ENCODE peak calls at places on chromosomes 1 and 21, in four cellular contexts. C is IMR-90, L is H1, A is GM12878. Q is an unnamed sample.

GRCh38 chr1:40270152-40270834 is 12.3 kb downstream of the ZMPSTE24 start:
- DNase-seq in C (peak), L (no peak), A (no peak), Q (no peak)

GRCh38 chr1:201022824-201023516 is 544 bp downstream of the KIF21B start:
- DNase-seq in C (no peak), L (no peak), A (no peak), Q (peak)

GRCh38 chr1:7296968-7297367 is 474.1 kb upstream of the VAMP3 start:
- DNase-seq in C (no peak), L (no peak), A (no peak), Q (no peak)

GRCh38 chr1:33182452-33182851 is 609 bp upstream of the TRIM62 start:
- DNase-seq in C (peak), L (no peak), A (no peak), Q (peak)

GRCh38 chr1:47229884-47230691 is 1.9 kb downstream of the TAL1 start:
- DNase-seq in C (no peak), L (no peak), A (no peak), Q (no peak)

GRCh38 chr1:46761740-46762139 is 37.1 kb upstream of the CYP4B1 start:
- DNase-seq in C (no peak), L (no peak), A (no peak), Q (no peak)

GRCh38 chr1:59669752-59670312 is 144.9 kb upstream of the HOOK1 start:
- DNase-seq in C (peak), L (peak), A (no peak), Q (no peak)

GRCh38 chr1:234669499-234669898 is 59.5 kb upstream of the IRF2BP2 start:
- DNase-seq in C (no peak), L (no peak), A (no peak), Q (no peak)

GRCh38 chr1:51236548-51237312 is 657 bp downstream of the RNF11 start:
- DNase-seq in C (peak), L (no peak), A (no peak), Q (peak)

GRCh38 chr1:28176492-28177470 is at the start of gene PTAFR:
- DNase-seq in C (no peak), L (no peak), A (no peak), Q (no peak)

GRCh38 chr1:174991473-174991872 is 8.3 kb upstream of the CACYBP start:
- DNase-seq in C (peak), L (no peak), A (no peak), Q (no peak)

GRCh38 chr1:228022571-228023293 is 15.9 kb downstream of the WNT3A start:
- DNase-seq in C (no peak), L (no peak), A (no peak), Q (no peak)

GRCh38 chr1:204080163-204080903 is 7.4 kb downstream of the SOX13 start:
- DNase-seq in C (peak), L (peak), A (no peak), Q (peak)

GRCh38 chr1:204409878-204410763 is 1.5 kb downstream of the PPP1R15B start:
- DNase-seq in C (no peak), L (no peak), A (no peak), Q (no peak)

GRCh38 chr1:91650764-91651163 is 150.1 kb downstream of the CDC7 start:
- DNase-seq in C (peak), L (no peak), A (no peak), Q (peak)

GRCh38 chr1:115404936-115405335 is 66.9 kb upstream of the NGF start:
- DNase-seq in C (no peak), L (no peak), A (no peak), Q (no peak)

GRCh38 chr1:153841463-153841994 is 66.3 kb downstream of the SLC27A3 start:
- DNase-seq in C (peak), L (no peak), A (no peak), Q (no peak)

GRCh38 chr1:101250219-101250618 is 13.4 kb downstream of the S1PR1 start:
- DNase-seq in C (no peak), L (no peak), A (no peak), Q (no peak)

GRCh38 chr1:101250656-101251272 is 13.9 kb downstream of the S1PR1 start:
- DNase-seq in C (peak), L (no peak), A (no peak), Q (no peak)

GRCh38 chr1:101251504-101251903 is 14.7 kb downstream of the S1PR1 start:
- DNase-seq in C (no peak), L (no peak), A (no peak), Q (no peak)

GRCh38 chr1:101257500-101258325 is 20.9 kb downstream of the S1PR1 start:
- DNase-seq in C (no peak), L (no peak), A (peak), Q (peak)

DNA sequence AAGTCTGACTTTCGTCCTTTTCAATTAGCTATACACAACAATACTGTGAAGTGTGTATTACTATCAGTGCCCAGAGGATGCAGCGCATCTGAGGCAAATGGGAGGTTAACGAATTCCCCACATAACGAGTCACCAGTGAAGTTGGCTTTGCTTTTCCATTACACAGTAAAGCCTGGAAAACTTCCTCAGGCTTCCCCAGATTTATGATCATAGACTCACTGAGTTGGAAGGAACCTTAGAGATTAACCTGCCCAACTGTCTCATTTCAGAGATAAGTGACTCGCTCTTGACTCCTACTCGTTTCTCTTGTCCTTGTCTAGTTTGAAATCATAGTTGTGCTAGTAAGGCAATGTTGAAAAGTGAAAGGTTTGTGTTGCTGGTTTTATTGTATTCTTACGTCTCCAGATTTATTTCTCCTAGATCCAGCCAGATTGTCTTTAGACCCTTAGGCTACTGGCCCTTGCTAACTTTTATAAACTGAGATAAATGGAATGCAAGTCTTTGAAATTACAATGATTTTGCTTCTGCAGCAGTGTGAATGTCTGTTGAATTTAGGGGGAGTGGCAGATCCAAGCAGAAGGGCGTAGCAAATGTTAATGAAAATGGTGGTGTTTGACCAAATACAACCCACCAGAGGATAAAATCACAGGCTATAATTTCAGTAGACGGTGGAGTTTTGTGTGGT is 17.3 kb downstream of the S1PR1 start:
- DNase-seq in C (peak), L (no peak), A (no peak), Q (peak)
- TF ChIP-seq CHD1 in C (no peak), L (no peak), A (no peak), Q (no peak)

GRCh38 chr1:55194851-55195250 is 20.3 kb downstream of the USP24 start:
- DNase-seq in C (no peak), L (no peak), A (no peak), Q (no peak)

GRCh38 chr1:55198044-55198443 is 17.1 kb downstream of the USP24 start:
- DNase-seq in C (no peak), L (no peak), A (no peak), Q (no peak)

GRCh38 chr1:55195523-55196233 is 19.5 kb downstream of the USP24 start:
- DNase-seq in C (peak), L (no peak), A (no peak), Q (no peak)

GRCh38 chr1:55196433-55197035 is 18.6 kb downstream of the USP24 start:
- DNase-seq in C (no peak), L (no peak), A (no peak), Q (no peak)

GRCh38 chr1:55197106-55197505 is 18.1 kb downstream of the USP24 start:
- DNase-seq in C (no peak), L (no peak), A (no peak), Q (peak)
- TF ChIP-seq CHD1 in C (no peak), L (no peak), A (no peak), Q (no peak)

GRCh38 chr1:221979461-221980032 is 237.7 kb upstream of the DUSP10 start:
- DNase-seq in C (no peak), L (no peak), A (no peak), Q (no peak)
- TF ChIP-seq CHD1 in C (no peak), L (no peak), A (no peak), Q (no peak)

GRCh38 chr1:247841796-247842195 is at the start of gene OR11L1:
- DNase-seq in C (no peak), L (no peak), A (no peak), Q (no peak)

GRCh38 chr1:247843411-247843810 is 1.7 kb upstream of the OR11L1 start:
- DNase-seq in C (no peak), L (no peak), A (no peak), Q (no peak)

GRCh38 chr1:247845693-247846017 is 4.0 kb upstream of the OR11L1 start:
- DNase-seq in C (no peak), L (no peak), A (no peak), Q (no peak)

GRCh38 chr1:247845011-247845692 is 3.5 kb upstream of the OR11L1 start:
- DNase-seq in C (no peak), L (no peak), A (no peak), Q (peak)

GRCh38 chr1:247840819-247841218 is 877 bp downstream of the OR11L1 start:
- DNase-seq in C (no peak), L (no peak), A (no peak), Q (no peak)
- TF ChIP-seq CHD1 in C (no peak), L (no peak), A (no peak), Q (no peak)

DNA sequence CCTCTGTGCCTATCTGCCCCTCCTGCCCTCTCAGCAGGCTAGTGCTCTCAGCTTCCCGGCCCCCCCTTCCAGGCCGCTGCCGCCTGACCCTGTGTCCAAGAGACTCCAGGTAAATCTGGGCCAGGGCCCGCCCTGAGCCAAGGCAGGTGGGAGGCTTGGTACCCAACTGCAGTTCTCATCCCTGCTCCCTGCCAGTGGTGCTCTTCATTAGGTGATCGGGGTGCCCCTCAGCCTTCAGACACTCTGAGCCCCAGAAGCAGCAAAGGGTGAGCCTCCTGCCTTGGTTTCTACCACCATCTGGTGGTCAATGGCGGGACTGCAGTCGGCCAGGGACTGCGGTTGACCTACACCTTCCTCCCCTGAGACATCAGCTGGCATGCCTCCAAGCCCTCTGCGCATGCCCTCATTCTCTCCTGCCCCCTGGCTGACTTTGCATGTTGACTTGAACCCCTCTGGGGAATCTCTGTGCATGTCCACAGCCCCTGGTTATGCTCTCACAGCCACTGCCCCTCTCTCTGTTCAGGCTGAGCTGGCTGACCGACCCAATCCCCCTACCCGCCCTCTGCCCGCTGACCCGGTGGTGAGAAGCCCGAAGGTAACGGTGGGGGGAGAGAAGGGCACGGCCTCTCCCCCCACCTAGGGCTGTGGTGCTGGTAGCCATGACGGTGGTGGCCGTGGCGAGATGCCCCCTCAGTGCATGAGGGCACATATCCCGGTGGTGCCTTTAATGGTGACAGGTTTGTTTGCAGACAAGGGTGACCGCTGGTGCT is 2.0 kb upstream of the EFNA4 start:
- DNase-seq in C (peak), L (no peak), A (peak), Q (peak)
- TF ChIP-seq CHD1 in C (no peak), L (no peak), A (no peak), Q (no peak)

DNA sequence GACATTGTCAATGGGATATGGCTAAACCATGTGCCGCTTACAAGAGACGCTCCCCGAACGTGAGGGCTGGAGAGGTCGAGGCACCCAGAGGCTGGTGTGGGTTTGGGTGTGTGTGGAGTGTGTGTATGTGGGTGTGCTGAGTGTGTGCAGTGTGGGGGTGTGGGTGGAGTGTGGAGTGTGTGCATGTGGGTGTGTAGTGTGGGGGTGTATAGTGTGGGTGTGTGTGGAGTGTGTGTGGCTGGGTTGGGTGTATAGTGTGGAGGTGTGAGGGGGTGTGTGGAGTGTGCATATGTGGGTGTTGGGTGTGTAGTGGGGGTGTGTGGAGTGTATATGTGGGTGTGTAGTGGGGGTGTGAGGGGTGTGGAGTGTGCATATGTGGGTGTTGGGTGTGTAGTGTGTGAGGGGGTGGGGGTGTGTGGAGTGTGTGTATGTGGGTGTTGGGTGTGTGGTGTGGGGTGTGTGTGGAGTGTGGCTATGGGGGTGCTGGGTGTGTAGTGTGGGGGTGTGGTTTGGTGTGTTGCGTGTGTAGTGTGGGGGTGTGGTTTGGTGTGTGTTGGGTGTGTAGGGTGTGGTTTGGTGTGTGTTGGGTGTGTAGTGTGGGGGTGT is 42.2 kb downstream of the SLC19A1 start:
- DNase-seq in C (no peak), L (no peak), A (no peak), Q (no peak)
- TF ChIP-seq CHD1 in C (no peak), L (no peak), A (no peak), Q (no peak)

Q was measured in K562.